ENCODE peak calls at places on chromosomes 3 and 15, in four cellular contexts. Q, U, B and Z are unnamed samples.

GRCh38 chr3:37745079-37745478 is 116.6 kb upstream of the CTDSPL start:
- DNase-seq in Q (no peak), U (no peak), B (no peak), Z (no peak)

GRCh38 chr3:190303887-190304286 is 18.4 kb downstream of the CLDN1 start:
- DNase-seq in U (no peak), B (no peak), Q (no peak), Z (no peak)

GRCh38 chr15:73989001-73989798 is 2.9 kb downstream of the STOML1 start:
- DNase-seq in Q (no peak), U (no peak), B (no peak), Z (no peak)

GRCh38 chr3:129596194-129597086 is 10.0 kb downstream of the PLXND1 start:
- DNase-seq in Q (no peak), U (peak; percentile 63), B (peak; percentile 90), Z (no peak)

GRCh38 chr3:35659808-35660207 is 20.5 kb downstream of the ARPP21 start:
- DNase-seq in B (no peak), U (no peak), Q (peak; percentile 10), Z (no peak)

GRCh38 chr15:45186771-45187577 is 792 bp downstream of the SHF start:
- DNase-seq in B (no peak), Q (no peak), U (peak; percentile 10), Z (no peak)

GRCh38 chr3:11238880-11239279 is 33.3 kb upstream of the ATG7 start:
- DNase-seq in U (no peak), B (no peak), Q (peak; percentile 28), Z (no peak)

GRCh38 chr3:13244695-13245449 is 171.6 kb upstream of the IQSEC1 start:
- DNase-seq in B (no peak), U (no peak), Q (no peak), Z (no peak)

GRCh38 chr3:60756636-60757035 is 494.6 kb downstream of the FHIT start:
- DNase-seq in U (no peak), Q (no peak), B (no peak), Z (no peak)

GRCh38 chr3:196518999-196519737 is 4.0 kb upstream of the SMCO1 start:
- DNase-seq in U (no peak), Q (peak; percentile 75), B (peak; percentile 25), Z (no peak)

GRCh38 chr3:194184265-194184751 is 48.4 kb downstream of the HES1 start:
- DNase-seq in B (no peak), Q (no peak), U (peak; percentile 93), Z (no peak)

GRCh38 chr3:45105855-45106655 is 40.1 kb downstream of the CDCP1 start:
- DNase-seq in Q (peak; percentile 30), U (no peak), B (no peak), Z (no peak)

GRCh38 chr3:184525337-184526157 is 36.0 kb upstream of the EPHB3 start:
- DNase-seq in U (no peak), Q (no peak), B (no peak), Z (no peak)

GRCh38 chr3:7112523-7113056 is 251.7 kb downstream of the GRM7 start:
- DNase-seq in Q (peak; percentile 21), U (no peak), B (no peak), Z (no peak)

GRCh38 chr15:47964229-47964628 is 156.6 kb upstream of the SLC24A5 start:
- DNase-seq in U (no peak), Q (no peak), B (no peak), Z (no peak)

GRCh38 chr3:197482001-197482400 is 73.8 kb downstream of the BDH1 start:
- DNase-seq in U (no peak), B (no peak), Q (no peak), Z (no peak)

GRCh38 chr3:15102833-15103232 is 3.9 kb upstream of the RBSN start:
- DNase-seq in Q (no peak), B (no peak), U (no peak), Z (peak; percentile 68)

GRCh38 chr3:129130291-129130813 is 8.7 kb upstream of the RAB43 start:
- DNase-seq in Q (no peak), U (no peak), B (no peak), Z (no peak)

GRCh38 chr15:67091073-67091965 is 25.9 kb downstream of the SMAD3 start:
- DNase-seq in B (peak; percentile 70), U (no peak), Q (peak; percentile 94), Z (peak; percentile 68)

GRCh38 chr3:59766165-59766872 is 716.5 kb upstream of the CFAP20DC start:
- DNase-seq in B (no peak), U (no peak), Q (no peak), Z (no peak)

GRCh38 chr15:39474657-39475056 is 106.2 kb upstream of the THBS1 start:
- DNase-seq in Q (no peak), U (no peak), B (no peak), Z (no peak)

GRCh38 chr15:62734706-62735105 is 307.8 kb upstream of the TPM1 start:
- DNase-seq in B (no peak), U (no peak), Q (no peak), Z (no peak)

GRCh38 chr3:88984266-88984665 is 123.2 kb upstream of the EPHA3 start:
- DNase-seq in U (no peak), Q (no peak), B (no peak), Z (no peak)

GRCh38 chr15:91916051-91916450 is 62.5 kb downstream of the SLCO3A1 start:
- DNase-seq in B (no peak), U (no peak), Q (no peak), Z (no peak)

GRCh38 chr3:101823525-101823924 is 25.8 kb upstream of the NFKBIZ start:
- DNase-seq in Q (no peak), U (no peak), B (no peak), Z (no peak)

GRCh38 chr3:127679534-127680145 is 6.9 kb downstream of the ABTB1 start:
- DNase-seq in U (no peak), B (no peak), Q (no peak), Z (no peak)

GRCh38 chr15:61839541-61839940 is 220.7 kb downstream of the VPS13C start:
- DNase-seq in U (no peak), B (no peak), Q (no peak), Z (no peak)

GRCh38 chr3:145807990-145808389 is 353.0 kb downstream of the PLOD2 start:
- DNase-seq in Q (peak; percentile 9), U (no peak), B (peak; percentile 21), Z (peak; percentile 31)

GRCh38 chr3:147130461-147130860 is 275.9 kb downstream of the ZIC4 start:
- DNase-seq in Q (no peak), U (no peak), B (no peak), Z (no peak)

GRCh38 chr3:58111513-58112184 is 99.1 kb downstream of the DNASE1L3 start:
- DNase-seq in B (no peak), U (no peak), Q (peak; percentile 77), Z (no peak)

GRCh38 chr3:5122741-5123706 is 932 bp downstream of the ARL8B start:
- DNase-seq in B (peak; percentile 39), U (peak; percentile 2), Q (peak; percentile 57), Z (no peak)

GRCh38 chr3:120172070-120172469 is 77.8 kb upstream of the GSK3B start:
- DNase-seq in Q (no peak), U (no peak), B (no peak), Z (no peak)

GRCh38 chr15:31382693-31383005 is 56.0 kb downstream of the KLF13 start:
- DNase-seq in B (no peak), U (no peak), Q (no peak), Z (no peak)

GRCh38 chr3:188452158-188452772 is 298.3 kb downstream of the LPP start:
- DNase-seq in U (no peak), Q (no peak), B (no peak), Z (no peak)

GRCh38 chr15:40038654-40039543 is at the start of gene SRP14:
- DNase-seq in B (peak; percentile 95), U (peak; percentile 82), Q (peak; percentile 96), Z (peak; percentile 88)

GRCh38 chr3:133461291-133461690 is 61.4 kb downstream of the BFSP2 start:
- DNase-seq in Q (no peak), B (no peak), U (no peak), Z (no peak)

GRCh38 chr3:150303776-150304175 is 104.3 kb upstream of the TSC22D2 start:
- DNase-seq in Q (peak; percentile 31), B (no peak), U (no peak), Z (peak; percentile 43)